ENCODE peak calls at places on chromosome 10, in seven cellular contexts. D is HCEC 1CT, A is activated gamma-delta T cell, N is hypothalamus, S is heart right ventricle, E is NCI-H1417 treated with DMSO at 0.1 percent for 48 hours, R is HCT116. V is an unnamed sample.

GRCh38 chr10:79266543-79267312 is 80.5 kb upstream of the PPIF start:
- DNase-seq in D (peak), A (no peak), N (peak), S (peak), E (no peak), R (no peak), V (peak)

GRCh38 chr10:110811791-110812581 is 59.7 kb upstream of the PDCD4 start:
- DNase-seq in D (no peak), A (no peak), N (no peak), S (peak), E (no peak), R (no peak), V (no peak)

GRCh38 chr10:98472171-98472570 is 25.4 kb upstream of the HPS1 start:
- DNase-seq in D (no peak), A (no peak), N (no peak), S (no peak), E (no peak), R (no peak), V (no peak)

GRCh38 chr10:112761256-112761655 is 188.8 kb upstream of the TCF7L2 start:
- DNase-seq in D (no peak), A (no peak), N (no peak), S (no peak), E (no peak), R (no peak), V (no peak)

GRCh38 chr10:52228556-52228955 is 85.5 kb upstream of the DKK1 start:
- DNase-seq in D (no peak), A (no peak), N (no peak), S (no peak), E (no peak), R (no peak), V (no peak)

GRCh38 chr10:104033401-104033930 is 52.2 kb downstream of the COL17A1 start:
- DNase-seq in D (no peak), A (no peak), N (no peak), S (no peak), E (no peak), R (no peak), V (no peak)

GRCh38 chr10:96292971-96293909 is 11.0 kb upstream of the DNTT start:
- DNase-seq in D (peak), A (no peak), N (no peak), S (no peak), E (peak), R (peak), V (peak)

GRCh38 chr10:80284522-80284921 is 4.9 kb downstream of the MAT1A start:
- DNase-seq in D (no peak), A (no peak), N (no peak), S (no peak), E (no peak), R (no peak), V (no peak)

GRCh38 chr10:18607503-18607902 is 43.9 kb downstream of the NSUN6 start:
- DNase-seq in D (peak), A (no peak), N (no peak), S (no peak), E (no peak), R (peak), V (peak)

GRCh38 chr10:77077546-77077945 is 560.1 kb downstream of the KCNMA1 start:
- DNase-seq in D (no peak), A (no peak), N (no peak), S (no peak), E (no peak), R (no peak), V (no peak)

GRCh38 chr10:50614444-50615137 is 9.2 kb downstream of the SGMS1 start:
- DNase-seq in D (no peak), A (no peak), N (no peak), S (no peak), E (no peak), R (peak), V (peak)

GRCh38 chr10:82319558-82319957 is 444.6 kb downstream of the NRG3 start:
- DNase-seq in D (no peak), A (no peak), N (no peak), S (no peak), E (no peak), R (no peak), V (no peak)

GRCh38 chr10:98308602-98309365 is 40.8 kb upstream of the LOXL4 start:
- DNase-seq in D (no peak), A (no peak), N (no peak), S (no peak), E (no peak), R (no peak), V (no peak)

GRCh38 chr10:92265687-92266258 is 25.1 kb downstream of the CPEB3 start:
- DNase-seq in D (no peak), A (no peak), N (no peak), S (no peak), E (no peak), R (no peak), V (peak)

GRCh38 chr10:44177610-44178009 is 207.3 kb downstream of the CXCL12 start:
- DNase-seq in D (no peak), A (no peak), N (no peak), S (no peak), E (no peak), R (no peak), V (no peak)

GRCh38 chr10:132685121-132685891 is 100.6 kb downstream of the NKX6-2 start:
- DNase-seq in D (peak), A (no peak), N (peak), S (peak), E (no peak), R (no peak), V (no peak)

GRCh38 chr10:44069573-44069972 is 315.3 kb downstream of the CXCL12 start:
- DNase-seq in D (no peak), A (no peak), N (no peak), S (no peak), E (no peak), R (no peak), V (no peak)

GRCh38 chr10:70655316-70655715 is 17.0 kb upstream of the ADAMTS14 start:
- DNase-seq in D (no peak), A (no peak), N (no peak), S (no peak), E (no peak), R (no peak), V (no peak)

GRCh38 chr10:86178401-86179142 is 188.0 kb downstream of the GRID1 start:
- DNase-seq in D (no peak), A (no peak), N (no peak), S (no peak), E (no peak), R (peak), V (peak)

GRCh38 chr10:88095291-88095721 is 231.9 kb downstream of the PTEN start:
- DNase-seq in D (peak), A (no peak), N (no peak), S (no peak), E (no peak), R (no peak), V (no peak)

GRCh38 chr10:59895629-59896116 is 10.7 kb downstream of the CCDC6 start:
- DNase-seq in D (no peak), A (no peak), N (no peak), S (no peak), E (no peak), R (no peak), V (no peak)

GRCh38 chr10:68870545-68871104 is 30.5 kb upstream of the DDX50 start:
- DNase-seq in D (no peak), A (no peak), N (no peak), S (no peak), E (no peak), R (no peak), V (peak)

GRCh38 chr10:61115874-61116273 is 171.9 kb upstream of the RHOBTB1 start:
- DNase-seq in D (no peak), A (no peak), N (no peak), S (no peak), E (no peak), R (no peak), V (no peak)

GRCh38 chr10:13518076-13518692 is 10.6 kb downstream of the BEND7 start:
- DNase-seq in D (no peak), A (no peak), N (no peak), S (no peak), E (no peak), R (no peak), V (peak)

GRCh38 chr10:122149607-122150505 is 121.2 kb upstream of the BTBD16 start:
- DNase-seq in D (no peak), A (no peak), N (no peak), S (peak), E (no peak), R (no peak), V (no peak)

GRCh38 chr10:43235070-43235900 is 31.6 kb downstream of the RASGEF1A start:
- DNase-seq in D (no peak), A (no peak), N (no peak), S (no peak), E (no peak), R (no peak), V (no peak)

GRCh38 chr10:87862644-87863101 is 660 bp downstream of the KLLN start:
- DNase-seq in D (no peak), A (no peak), N (no peak), S (no peak), E (peak), R (no peak), V (no peak)

GRCh38 chr10:58951750-58952149 is 224.7 kb upstream of the PHYHIPL start:
- DNase-seq in D (no peak), A (no peak), N (no peak), S (no peak), E (no peak), R (no peak), V (no peak)

GRCh38 chr10:88289342-88289741 is 293.8 kb downstream of the RNLS start:
- DNase-seq in D (peak), A (no peak), N (no peak), S (no peak), E (no peak), R (no peak), V (no peak)

GRCh38 chr10:323651-324293 is 188.5 kb downstream of the ZMYND11 start:
- DNase-seq in D (peak), A (no peak), N (no peak), S (peak), E (no peak), R (peak), V (peak)

GRCh38 chr10:116241025-116241424 is 32.0 kb downstream of the GFRA1 start:
- DNase-seq in D (no peak), A (no peak), N (no peak), S (no peak), E (no peak), R (no peak), V (no peak)

GRCh38 chr10:33616921-33617320 is 282.5 kb upstream of the NRP1 start:
- DNase-seq in D (no peak), A (no peak), N (no peak), S (no peak), E (no peak), R (no peak), V (no peak)

GRCh38 chr10:29736325-29737208 is 101.8 kb upstream of the SVIL start:
- DNase-seq in D (no peak), A (no peak), N (no peak), S (peak), E (no peak), R (no peak), V (no peak)

GRCh38 chr10:125983161-125983560 is 86.8 kb downstream of the FANK1 start:
- DNase-seq in D (no peak), A (no peak), N (no peak), S (no peak), E (no peak), R (no peak), V (no peak)

GRCh38 chr10:5587151-5588079 is 62.7 kb downstream of the CALML3 start:
- DNase-seq in D (no peak), A (no peak), N (no peak), S (peak), E (no peak), R (no peak), V (no peak)

GRCh38 chr10:85124592-85124991 is 796.2 kb downstream of the CCSER2 start:
- DNase-seq in D (no peak), A (no peak), N (peak), S (no peak), E (no peak), R (no peak), V (no peak)

GRCh38 chr10:81546243-81546642 is 328.8 kb upstream of the NRG3 start:
- DNase-seq in D (no peak), A (no peak), N (no peak), S (no peak), E (no peak), R (no peak), V (no peak)

GRCh38 chr10:31966681-31967080 is 38.0 kb upstream of the ARHGAP12 start:
- DNase-seq in D (no peak), A (no peak), N (no peak), S (no peak), E (no peak), R (no peak), V (no peak)

GRCh38 chr10:110005716-110006115 is 2.1 kb upstream of the ADD3 start:
- DNase-seq in D (peak), A (no peak), N (no peak), S (peak), E (no peak), R (no peak), V (no peak)

GRCh38 chr10:96987842-96988175 is 155.7 kb downstream of the LCOR start:
- DNase-seq in D (peak), A (no peak), N (no peak), S (no peak), E (no peak), R (no peak), V (no peak)

V was measured in GM12865.